ENCODE peak calls at places on chromosomes 12 and 14, in ten cellular contexts. Y is Peyer's patch, H is GM23338, D is cardiac muscle cell, I is HFF-Myc, E is fibroblast of mammary gland, V is NB4, K is Panc1, C is mammary epithelial cell, S is mesendoderm. U is an unnamed sample.

GRCh38 chr12:21831671-21832357 is 57.3 kb upstream of the KCNJ8 start:
- DNase-seq in Y (no peak), D (peak; percentile 54), K (no peak), E (peak; percentile 95), V (no peak), C (no peak), H (no peak), I (no peak), S (no peak), U (no peak)

GRCh38 chr14:54698501-54698900 is 131.6 kb downstream of the SAMD4A start:
- DNase-seq in E (no peak), K (no peak), C (no peak), V (no peak), Y (no peak), S (peak; percentile 51), H (no peak), D (no peak), I (no peak), U (no peak)

GRCh38 chr12:23949212-23950010 is at the start of gene SOX5:
- DNase-seq in K (no peak), C (no peak), S (peak; percentile 90), I (no peak), E (peak; percentile 75), H (peak; percentile 63), Y (no peak), V (no peak), D (peak; percentile 69), U (no peak)

GRCh38 chr14:104772707-104773504 is 20.0 kb downstream of the SIVA1 start:
- DNase-seq in S (no peak), V (no peak), E (no peak), Y (no peak), C (no peak), K (no peak), H (no peak), I (no peak), D (no peak), U (no peak)

GRCh38 chr12:12922191-12922616 is 29.8 kb downstream of the GPRC5D start:
- DNase-seq in H (peak; percentile 17), S (no peak), I (no peak), E (peak; percentile 100), Y (no peak), V (no peak), K (no peak), C (peak; percentile 62), D (peak; percentile 65), U (no peak)

GRCh38 chr12:91189526-91189925 is 6.9 kb upstream of the DCN start:
- DNase-seq in I (no peak), Y (no peak), E (peak; percentile 78), K (no peak), C (peak; percentile 33), S (no peak), D (peak; percentile 64), V (no peak), H (no peak), U (no peak)

GRCh38 chr14:88613552-88614010 is 50.7 kb downstream of the ZC3H14 start:
- DNase-seq in K (no peak), E (peak; percentile 65), S (no peak), Y (no peak), V (peak; percentile 60), H (no peak), D (peak; percentile 48), I (no peak), C (peak; percentile 88), U (no peak)

GRCh38 chr12:11941601-11942360 is 129.0 kb upstream of the BCL2L14 start:
- DNase-seq in D (peak; percentile 84), I (no peak), Y (no peak), C (peak; percentile 89), S (no peak), V (no peak), K (no peak), H (no peak), E (peak; percentile 88), U (no peak)

GRCh38 chr12:17928708-17929366 is 161.2 kb downstream of the RERGL start:
- DNase-seq in D (peak; percentile 4), K (peak; percentile 90), C (peak; percentile 79), V (no peak), H (peak; percentile 3), E (peak; percentile 72), S (peak; percentile 83), Y (no peak), I (peak; percentile 2), U (no peak)

GRCh38 chr12:54865683-54866324 is 11.5 kb downstream of the MUCL1 start:
- DNase-seq in S (no peak), I (no peak), V (no peak), K (no peak), E (no peak), C (peak; percentile 29), Y (no peak), H (no peak), D (no peak), U (no peak)
- H3K4me3 ChIP-seq in S (no peak overlapping the region), I (no peak overlapping the region), V (no peak overlapping the region), K (no peak overlapping the region), E (no peak overlapping the region), C (no peak overlapping the region), Y (no peak overlapping the region), H (no peak overlapping the region), D (no peak overlapping the region), U (no peak overlapping the region)

GRCh38 chr14:74942608-74943007 is 12.8 kb downstream of the PGF start:
- DNase-seq in V (peak; percentile 56), S (no peak), H (no peak), I (no peak), E (no peak), Y (no peak), C (no peak), K (no peak), D (no peak), U (no peak)
- H3K4me3 ChIP-seq in V (peak overlapping the region; percentile 32), S (no peak overlapping the region), H (no peak overlapping the region), I (no peak overlapping the region), E (no peak overlapping the region), Y (no peak overlapping the region), C (no peak overlapping the region), K (no peak overlapping the region), D (no peak overlapping the region), U (no peak overlapping the region)

DNA sequence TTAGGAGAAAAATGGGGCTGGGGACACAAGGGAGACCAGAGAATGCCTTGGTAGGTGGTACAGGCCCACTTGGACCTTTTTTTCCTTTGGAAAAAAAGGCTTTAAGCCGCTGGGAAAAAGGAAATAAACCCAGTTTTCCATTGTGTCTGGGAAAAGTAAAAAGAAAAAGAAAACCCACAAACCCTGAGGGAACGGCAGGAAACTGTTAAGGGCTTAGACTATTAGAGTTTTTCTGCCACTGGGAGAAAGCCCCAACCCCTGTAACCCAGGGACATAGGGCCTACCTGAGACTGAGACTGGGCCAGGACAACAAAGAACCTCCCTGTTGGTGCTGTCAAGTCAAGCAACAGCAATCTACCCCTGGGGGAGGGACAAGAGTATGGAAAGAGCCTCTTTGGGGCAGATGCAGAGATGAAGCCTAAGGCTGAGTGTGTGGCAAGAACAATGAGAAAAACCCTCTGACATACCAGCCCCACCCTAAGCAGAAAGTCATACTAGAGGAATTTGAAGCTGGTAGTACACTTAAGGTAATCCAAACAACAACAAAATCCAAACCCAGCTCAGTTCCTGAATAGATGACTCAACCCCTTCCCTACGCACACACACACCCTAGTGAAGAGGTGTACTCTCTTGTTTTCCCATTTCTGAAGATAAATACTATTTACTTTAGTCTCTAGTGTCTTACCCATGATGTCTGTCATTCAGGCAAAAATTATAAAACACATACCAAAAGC is 22.8 kb downstream of the ATF1 start:
- DNase-seq in Y (no peak), K (peak; percentile 93), E (peak; percentile 96), V (no peak), S (peak; percentile 82), C (peak; percentile 98), H (peak; percentile 14), I (peak; percentile 89), D (peak; percentile 85), U (no peak)
- H3K4me3 ChIP-seq in Y (no peak overlapping the region), K (no peak overlapping the region), E (no peak overlapping the region), V (no peak overlapping the region), S (no peak overlapping the region), C (no peak overlapping the region), H (no peak overlapping the region), I (peak overlapping the region; percentile 1), D (no peak overlapping the region), U (no peak overlapping the region)

DNA sequence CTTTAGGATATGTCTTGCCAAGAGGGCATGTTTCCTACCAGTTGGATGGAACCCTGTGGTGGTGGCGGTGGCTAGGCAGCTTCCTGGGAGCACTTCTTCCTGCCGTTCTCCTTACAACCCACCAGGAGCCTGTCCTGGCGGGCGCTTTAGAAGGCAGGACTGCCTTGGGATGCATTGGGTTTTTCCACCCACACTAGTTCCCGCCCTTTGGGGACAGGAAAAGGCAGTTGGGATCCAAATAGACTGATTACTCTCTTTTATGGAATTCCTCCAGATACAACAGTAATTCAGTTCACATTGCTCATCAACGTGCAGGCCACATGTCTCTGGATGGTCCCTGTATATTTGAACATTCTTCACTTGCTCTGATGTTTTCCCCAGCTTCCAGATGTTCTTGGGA is 305.7 kb upstream of the SSTR1 start:
- DNase-seq in K (no peak), Y (no peak), E (peak; percentile 90), S (peak; percentile 12), I (peak; percentile 86), C (no peak), V (no peak), H (peak; percentile 26), D (no peak), U (no peak)
- H3K4me3 ChIP-seq in K (no peak overlapping the region), Y (no peak overlapping the region), E (peak overlapping the region; percentile 28), S (no peak overlapping the region), I (peak overlapping the region; percentile 24), C (no peak overlapping the region), V (no peak overlapping the region), H (no peak overlapping the region), D (no peak overlapping the region), U (no peak overlapping the region)

GRCh38 chr12:121673013-121673441 is 3.6 kb upstream of the MORN3 start:
- DNase-seq in H (peak; percentile 24), S (peak; percentile 45), V (no peak), K (no peak), D (no peak), C (no peak), I (no peak), E (no peak), Y (peak; percentile 52), U (no peak)
- H3K4me3 ChIP-seq in H (peak overlapping the region; percentile 53), S (no peak overlapping the region), V (no peak overlapping the region), K (peak overlapping the region; percentile 81), D (peak overlapping the region; percentile 40), C (no peak overlapping the region), I (peak overlapping the region; percentile 53), E (peak overlapping the region; percentile 59), Y (peak overlapping the region; percentile 55), U (peak overlapping the region; percentile 44)

U was measured in CD4-positive, CD25-positive, alpha-beta regulatory T cell.